ENCODE peak calls at places on chromosomes 5 and 9, in eight cellular contexts. P is tibial artery; X is breast epithelium; Z is upper lobe of right lung; N is AG04450; D is iPS DF 6.9; H is CD8-positive, alpha-beta memory T cell; M is brain microvascular endothelial cell. E is an unnamed sample.

GRCh38 chr5:82405618-82406199 is 127.6 kb upstream of the RPS23 start:
- DNase-seq in H (no peak), M (peak), Z (no peak), D (no peak), X (no peak), P (no peak), N (peak), E (no peak)

GRCh38 chr5:160547061-160547460 is 125.4 kb downstream of the PTTG1 start:
- DNase-seq in N (no peak), Z (no peak), M (no peak), X (no peak), P (no peak), H (no peak), D (no peak), E (no peak)

GRCh38 chr5:42950466-42951168 is 89.5 kb downstream of the ANXA2R start:
- DNase-seq in X (peak), N (peak), M (peak), P (peak), Z (peak), D (peak), H (peak), E (peak)

GRCh38 chr5:98986556-98986955 is 57.7 kb upstream of the CHD1 start:
- DNase-seq in X (no peak), D (no peak), Z (no peak), M (no peak), H (no peak), N (no peak), P (no peak), E (no peak)

GRCh38 chr9:14529629-14530028 is 163.6 kb downstream of the ZDHHC21 start:
- DNase-seq in D (no peak), P (no peak), M (no peak), N (no peak), X (no peak), Z (no peak), H (no peak), E (no peak)

GRCh38 chr9:34163439-34163838 is 15.4 kb upstream of the UBAP1 start:
- DNase-seq in P (no peak), N (no peak), H (no peak), M (no peak), X (no peak), D (no peak), Z (peak), E (no peak)

GRCh38 chr9:138069731-138070456 is 192.3 kb downstream of the CACNA1B start:
- DNase-seq in D (no peak), X (peak), M (no peak), H (no peak), P (peak), Z (peak), N (no peak), E (no peak)

GRCh38 chr5:122906768-122907167 is 61.4 kb downstream of the SNX24 start:
- DNase-seq in H (no peak), N (no peak), Z (no peak), D (no peak), X (no peak), M (peak), P (no peak), E (no peak)

GRCh38 chr5:130109152-130109551 is 204.9 kb downstream of the CHSY3 start:
- DNase-seq in Z (no peak), H (no peak), X (no peak), D (peak), M (no peak), N (no peak), P (no peak), E (no peak)

GRCh38 chr5:140261403-140262171 is 41.3 kb downstream of the PFDN1 start:
- DNase-seq in N (peak), X (peak), Z (peak), D (no peak), H (no peak), P (peak), M (peak), E (no peak)

GRCh38 chr5:115414406-115415142 is 118.1 kb upstream of the CCDC112 start:
- DNase-seq in D (no peak), P (no peak), N (peak), X (no peak), H (no peak), Z (no peak), M (peak), E (no peak)

GRCh38 chr9:12930906-12931305 is 156.1 kb downstream of the LURAP1L start:
- DNase-seq in H (no peak), X (no peak), M (no peak), N (no peak), D (no peak), Z (no peak), P (no peak), E (no peak)

GRCh38 chr5:135308245-135308644 is 90.8 kb downstream of the MACROH2A1 start:
- DNase-seq in D (no peak), N (no peak), Z (no peak), M (peak), P (no peak), H (no peak), X (no peak), E (no peak)

GRCh38 chr5:141758316-141758965 is 76.4 kb upstream of the ARAP3 start:
- DNase-seq in P (no peak), H (no peak), N (no peak), X (no peak), M (no peak), Z (no peak), D (no peak), E (no peak)

GRCh38 chr9:134627417-134628353 is 13.9 kb upstream of the COL5A1 start:
- DNase-seq in P (peak), Z (peak), D (no peak), X (no peak), N (no peak), H (no peak), M (no peak), E (no peak)

GRCh38 chr9:15205632-15206243 is 101.3 kb downstream of the TTC39B start:
- DNase-seq in Z (no peak), M (peak), X (no peak), P (no peak), H (no peak), N (peak), D (no peak), E (no peak)

GRCh38 chr9:15219511-15219910 is 87.5 kb downstream of the TTC39B start:
- DNase-seq in D (no peak), H (no peak), X (no peak), N (no peak), M (no peak), Z (no peak), P (no peak), E (no peak)

GRCh38 chr5:166639151-166639550 is 1652.3 kb upstream of the WWC1 start:
- DNase-seq in Z (no peak), D (no peak), X (no peak), M (no peak), H (no peak), P (no peak), N (no peak), E (no peak)

GRCh38 chr5:77832938-77833337 is 56.8 kb upstream of the TBCA start:
- DNase-seq in P (no peak), Z (no peak), X (no peak), N (no peak), M (no peak), D (no peak), H (no peak), E (no peak)

GRCh38 chr9:135029434-135029833 is 58.0 kb upstream of the OLFM1 start:
- DNase-seq in P (no peak), Z (peak), N (no peak), X (no peak), M (no peak), H (no peak), D (no peak), E (no peak)

GRCh38 chr5:174204914-174205313 is 159.4 kb downstream of the NSG2 start:
- DNase-seq in X (no peak), N (no peak), P (no peak), Z (no peak), M (no peak), H (no peak), D (peak), E (no peak)

GRCh38 chr9:98900244-98900643 is 43.5 kb upstream of the COL15A1 start:
- DNase-seq in N (no peak), Z (no peak), D (no peak), X (no peak), M (no peak), P (no peak), H (no peak), E (no peak)

GRCh38 chr5:54990751-54991349 is 5.5 kb upstream of the ESM1 start:
- DNase-seq in X (no peak), N (peak), H (no peak), Z (no peak), P (no peak), M (peak), D (no peak), E (no peak)

GRCh38 chr5:44389410-44389879 is at the start of gene FGF10:
- DNase-seq in H (no peak), Z (peak), M (no peak), D (peak), N (no peak), X (no peak), P (peak), E (no peak)

DNA sequence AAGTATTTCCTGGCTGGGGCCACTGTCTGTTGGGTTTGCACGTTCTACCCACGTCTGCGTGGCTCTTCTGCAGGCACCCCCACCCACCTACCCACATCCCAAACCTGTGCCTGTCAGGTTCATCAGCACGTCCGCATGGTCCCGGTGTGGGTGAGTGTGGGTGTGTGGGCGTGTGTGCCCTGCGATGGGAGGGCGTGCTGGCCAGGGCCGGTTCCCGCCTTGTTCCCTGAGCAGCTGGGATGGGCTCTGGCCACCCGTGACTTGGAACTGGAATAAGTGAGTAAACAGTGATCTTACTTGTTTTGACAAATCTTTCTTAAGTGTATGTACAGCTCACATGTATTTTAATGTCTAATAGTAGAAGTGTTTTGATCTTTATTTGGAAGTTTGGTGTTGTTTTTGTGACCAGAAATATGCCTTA is 20.4 kb downstream of the ERGIC1 start:
- DNase-seq in Z (peak), X (no peak), H (peak), P (peak), N (no peak), M (no peak), D (no peak), E (no peak)
- H3K27ac ChIP-seq in Z (peak), X (peak), H (peak), P (peak), N (peak), M (peak), D (no peak), E (peak)

GRCh38 chr5:10288600-10289213 is 19.0 kb downstream of the CMBL start:
- DNase-seq in D (no peak), H (peak), X (peak), N (no peak), P (no peak), M (no peak), Z (peak), E (no peak)
- H3K27ac ChIP-seq in D (no peak), H (no peak), X (peak), N (no peak), P (no peak), M (no peak), Z (no peak), E (peak)

GRCh38 chr5:80959138-80959537 is 1.0 kb upstream of the RASGRF2 start:
- DNase-seq in Z (no peak), D (no peak), N (no peak), M (no peak), X (no peak), H (no peak), P (no peak), E (no peak)

GRCh38 chr5:80962630-80963520 is 2.7 kb downstream of the RASGRF2 start:
- DNase-seq in H (no peak), D (no peak), Z (no peak), M (no peak), N (no peak), P (no peak), X (no peak), E (no peak)

GRCh38 chr5:80961376-80962281 is 1.5 kb downstream of the RASGRF2 start:
- DNase-seq in X (no peak), Z (no peak), D (no peak), N (no peak), P (no peak), M (no peak), H (no peak), E (no peak)

GRCh38 chr5:80959768-80960442 is at the start of gene RASGRF2:
- DNase-seq in N (no peak), Z (no peak), P (no peak), X (no peak), D (no peak), M (no peak), H (no peak), E (no peak)

DNA sequence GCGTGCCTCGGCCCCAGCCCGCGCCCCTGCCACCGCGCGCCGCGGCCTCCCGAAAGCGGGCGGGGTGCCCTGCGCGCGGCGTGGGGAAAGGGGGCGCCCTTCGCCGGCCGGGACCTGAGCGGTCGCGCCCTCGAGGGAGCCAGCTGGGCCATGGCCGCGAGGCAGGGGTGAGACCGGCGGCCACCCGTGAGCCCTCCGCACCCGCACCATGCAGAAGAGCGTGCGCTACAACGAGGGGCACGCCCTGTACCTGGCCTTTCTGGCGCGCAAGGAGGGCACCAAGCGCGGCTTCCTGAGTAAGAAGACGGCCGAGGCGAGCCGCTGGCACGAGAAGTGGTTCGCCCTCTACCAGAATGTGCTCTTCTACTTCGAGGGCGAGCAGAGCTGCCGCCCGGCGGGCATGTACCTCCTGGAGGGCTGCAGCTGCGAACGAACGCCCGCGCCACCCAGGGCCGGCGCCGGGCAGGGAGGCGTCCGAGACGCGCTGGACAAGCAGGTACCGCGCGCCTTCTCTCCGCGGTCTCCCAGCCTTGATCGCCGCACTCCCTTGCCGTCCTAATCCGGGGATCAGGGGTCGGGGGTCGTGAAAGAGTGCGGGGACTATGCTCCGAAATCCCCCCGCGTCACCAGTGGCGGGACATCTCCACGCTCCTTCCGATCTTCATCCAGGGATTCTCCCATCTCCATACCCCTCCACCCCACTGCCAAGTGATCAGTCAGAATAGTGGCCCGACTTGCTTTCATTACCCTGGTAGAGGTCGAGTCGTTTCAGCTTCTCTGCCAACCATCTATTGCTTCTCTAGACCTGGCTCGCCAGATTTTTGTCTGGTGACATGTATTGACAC is 590 bp downstream of the RASGRF2 start:
- DNase-seq in H (peak), M (no peak), D (no peak), Z (peak), P (no peak), X (no peak), N (no peak), E (peak)
- H3K27ac ChIP-seq in H (no peak), M (no peak), D (no peak), Z (peak), P (peak), X (peak), N (peak), E (peak)

GRCh38 chr9:88927510-88927909 is 63.8 kb upstream of the S1PR3 start:
- DNase-seq in N (no peak), X (no peak), H (no peak), P (no peak), M (no peak), D (no peak), Z (no peak), E (no peak)
- H3K27ac ChIP-seq in N (no peak), X (no peak), H (no peak), P (no peak), M (no peak), D (no peak), Z (no peak), E (no peak)

GRCh38 chr9:5846080-5846479 is 13.2 kb upstream of the ERMP1 start:
- DNase-seq in X (no peak), Z (no peak), D (no peak), P (no peak), M (no peak), H (no peak), N (no peak), E (no peak)

GRCh38 chr9:5842926-5843325 is 10.0 kb upstream of the ERMP1 start:
- DNase-seq in D (no peak), P (no peak), Z (no peak), N (no peak), H (no peak), M (no peak), X (no peak), E (no peak)

GRCh38 chr9:5845147-5845531 is 12.2 kb upstream of the ERMP1 start:
- DNase-seq in H (no peak), P (no peak), N (no peak), D (no peak), M (no peak), Z (no peak), X (no peak), E (no peak)

GRCh38 chr9:5846501-5846921 is 13.6 kb upstream of the ERMP1 start:
- DNase-seq in P (no peak), D (no peak), M (no peak), X (no peak), N (no peak), Z (no peak), H (no peak), E (no peak)

GRCh38 chr9:5843450-5844249 is 10.7 kb upstream of the ERMP1 start:
- DNase-seq in X (no peak), M (no peak), P (no peak), H (no peak), Z (no peak), D (no peak), N (no peak), E (no peak)
- H3K27ac ChIP-seq in X (peak), M (no peak), P (no peak), H (no peak), Z (peak), D (no peak), N (no peak), E (no peak)

GRCh38 chr5:4212981-4213819 is 617.6 kb downstream of the IRX1 start:
- DNase-seq in N (no peak), D (peak), M (no peak), Z (no peak), P (no peak), X (no peak), H (no peak), E (no peak)
- H3K27ac ChIP-seq in N (no peak), D (no peak), M (no peak), Z (no peak), P (no peak), X (no peak), H (no peak), E (no peak)